ENCODE peak calls at places on chromosomes 6 and 20, in ten cellular contexts. One of them, this sample, is unnamed.
A peak's percentile ranks its signal among the peaks of the same experiment; 100 is the strongest.

GRCh38 chr20:14992961-14993360 is 655.5 kb upstream of the FLRT3 start:
- DNase-seq in spleen: no peak
- DNase-seq in ovary: no peak
- DNase-seq in CD8-positive, alpha-beta memory T cell: no peak
- DNase-seq in GM23248: peak; percentile 38
- DNase-seq in heart left ventricle: no peak
- DNase-seq in left ventricle myocardium inferior: no peak
- DNase-seq in WERI-Rb-1: no peak
- DNase-seq in stomach: no peak
- DNase-seq in pancreas: no peak
- DNase-seq in this sample: no peak

GRCh38 chr20:52824494-52825216 is 147.5 kb upstream of the TSHZ2 start:
- DNase-seq in WERI-Rb-1: no peak
- DNase-seq in pancreas: no peak
- DNase-seq in spleen: no peak
- DNase-seq in ovary: no peak
- DNase-seq in CD8-positive, alpha-beta memory T cell: no peak
- DNase-seq in left ventricle myocardium inferior: no peak
- DNase-seq in GM23248: no peak
- DNase-seq in heart left ventricle: no peak
- DNase-seq in stomach: no peak
- DNase-seq in this sample: no peak

GRCh38 chr6:145271086-145271485 is 464.2 kb downstream of the EPM2A start:
- DNase-seq in GM23248: no peak
- DNase-seq in pancreas: no peak
- DNase-seq in stomach: no peak
- DNase-seq in WERI-Rb-1: no peak
- DNase-seq in CD8-positive, alpha-beta memory T cell: no peak
- DNase-seq in spleen: no peak
- DNase-seq in ovary: no peak
- DNase-seq in heart left ventricle: no peak
- DNase-seq in left ventricle myocardium inferior: no peak
- DNase-seq in this sample: no peak

GRCh38 chr6:99282479-99283062 is 66.9 kb downstream of the FAXC start:
- DNase-seq in stomach: no peak
- DNase-seq in left ventricle myocardium inferior: no peak
- DNase-seq in WERI-Rb-1: no peak
- DNase-seq in pancreas: no peak
- DNase-seq in CD8-positive, alpha-beta memory T cell: no peak
- DNase-seq in GM23248: peak; percentile 59
- DNase-seq in spleen: no peak
- DNase-seq in ovary: no peak
- DNase-seq in heart left ventricle: no peak
- DNase-seq in this sample: no peak

GRCh38 chr6:132481189-132481588 is 31.7 kb downstream of the STX7 start:
- DNase-seq in pancreas: no peak
- DNase-seq in ovary: no peak
- DNase-seq in GM23248: no peak
- DNase-seq in WERI-Rb-1: no peak
- DNase-seq in spleen: no peak
- DNase-seq in left ventricle myocardium inferior: no peak
- DNase-seq in heart left ventricle: no peak
- DNase-seq in CD8-positive, alpha-beta memory T cell: no peak
- DNase-seq in stomach: no peak
- DNase-seq in this sample: no peak

GRCh38 chr20:24084281-24084680 is 95.7 kb upstream of the GGTLC1 start:
- DNase-seq in WERI-Rb-1: no peak
- DNase-seq in spleen: no peak
- DNase-seq in stomach: no peak
- DNase-seq in CD8-positive, alpha-beta memory T cell: no peak
- DNase-seq in GM23248: no peak
- DNase-seq in pancreas: no peak
- DNase-seq in left ventricle myocardium inferior: no peak
- DNase-seq in ovary: no peak
- DNase-seq in heart left ventricle: no peak
- DNase-seq in this sample: no peak

GRCh38 chr6:124535746-124536145 is 426.5 kb upstream of the RNF217 start:
- DNase-seq in CD8-positive, alpha-beta memory T cell: no peak
- DNase-seq in stomach: no peak
- DNase-seq in spleen: no peak
- DNase-seq in GM23248: no peak
- DNase-seq in left ventricle myocardium inferior: no peak
- DNase-seq in heart left ventricle: no peak
- DNase-seq in WERI-Rb-1: no peak
- DNase-seq in pancreas: no peak
- DNase-seq in ovary: peak; percentile 8
- DNase-seq in this sample: no peak

GRCh38 chr6:958531-958930 is 265.6 kb upstream of the EXOC2 start:
- DNase-seq in GM23248: peak; percentile 90
- DNase-seq in CD8-positive, alpha-beta memory T cell: no peak
- DNase-seq in WERI-Rb-1: peak; percentile 88
- DNase-seq in left ventricle myocardium inferior: no peak
- DNase-seq in spleen: no peak
- DNase-seq in pancreas: no peak
- DNase-seq in stomach: no peak
- DNase-seq in ovary: no peak
- DNase-seq in heart left ventricle: no peak
- DNase-seq in this sample: no peak

GRCh38 chr20:44517454-44517853 is 4.4 kb downstream of the SERINC3 start:
- DNase-seq in WERI-Rb-1: no peak
- DNase-seq in CD8-positive, alpha-beta memory T cell: no peak
- DNase-seq in spleen: no peak
- DNase-seq in GM23248: no peak
- DNase-seq in stomach: no peak
- DNase-seq in heart left ventricle: no peak
- DNase-seq in ovary: no peak
- DNase-seq in left ventricle myocardium inferior: no peak
- DNase-seq in pancreas: no peak
- DNase-seq in this sample: no peak

GRCh38 chr6:118933855-118934460 is 1.0 kb downstream of the MCM9 start:
- DNase-seq in ovary: no peak
- DNase-seq in spleen: no peak
- DNase-seq in stomach: no peak
- DNase-seq in left ventricle myocardium inferior: no peak
- DNase-seq in pancreas: no peak
- DNase-seq in WERI-Rb-1: no peak
- DNase-seq in heart left ventricle: no peak
- DNase-seq in CD8-positive, alpha-beta memory T cell: no peak
- DNase-seq in GM23248: no peak
- DNase-seq in this sample: no peak
- H3K27ac ChIP-seq in ovary: peak overlapping the region; percentile 90
- H3K27ac ChIP-seq in spleen: peak overlapping the region; percentile 96
- H3K27ac ChIP-seq in stomach: peak overlapping the region; percentile 98
- H3K27ac ChIP-seq in left ventricle myocardium inferior: peak overlapping the region; percentile 96
- H3K27ac ChIP-seq in pancreas: peak overlapping the region; percentile 95
- H3K27ac ChIP-seq in WERI-Rb-1: no peak overlapping the region
- H3K27ac ChIP-seq in heart left ventricle: peak overlapping the region; percentile 94
- H3K27ac ChIP-seq in CD8-positive, alpha-beta memory T cell: peak overlapping the region; percentile 97
- H3K27ac ChIP-seq in GM23248: no peak overlapping the region
- H3K27ac ChIP-seq in this sample: peak overlapping the region; percentile 84

DNA sequence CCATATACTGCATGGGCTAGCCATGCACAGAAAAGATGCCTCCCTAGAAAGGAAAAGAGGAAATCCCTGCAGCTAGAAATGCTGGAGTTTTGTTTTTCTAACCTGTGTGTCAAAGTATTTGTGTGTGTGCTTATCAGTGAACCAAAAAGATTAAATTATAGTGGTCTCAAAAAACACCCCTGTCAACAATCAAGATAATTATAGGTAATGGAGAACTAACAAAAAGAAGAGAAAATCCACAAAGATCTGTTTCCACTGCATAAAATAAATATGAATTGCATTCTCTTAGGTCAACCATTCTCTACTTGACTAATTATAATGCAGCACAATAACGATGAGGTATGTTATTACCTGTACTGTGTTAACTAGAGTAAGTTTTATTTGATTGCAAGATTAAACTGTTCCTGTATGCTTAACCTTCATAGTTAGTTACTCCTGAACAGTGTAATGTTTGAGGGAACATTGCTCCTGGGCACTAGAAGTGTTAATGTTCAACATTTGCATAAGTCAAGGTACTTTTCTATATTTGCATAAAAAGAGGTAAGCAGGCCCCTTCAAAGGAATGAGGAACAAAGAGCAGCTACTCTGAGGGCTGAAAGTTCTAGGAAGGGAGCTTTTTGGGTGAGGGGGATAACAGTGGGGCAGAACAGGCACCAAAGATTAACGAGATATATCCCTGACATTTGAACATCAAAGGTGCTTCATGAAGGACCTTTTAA is 212.1 kb downstream of the BTBD9 start:
- DNase-seq in GM23248: no peak
- DNase-seq in stomach: no peak
- DNase-seq in WERI-Rb-1: no peak
- DNase-seq in left ventricle myocardium inferior: no peak
- DNase-seq in ovary: no peak
- DNase-seq in CD8-positive, alpha-beta memory T cell: no peak
- DNase-seq in heart left ventricle: no peak
- DNase-seq in spleen: no peak
- DNase-seq in pancreas: no peak
- DNase-seq in this sample: no peak
- H3K27ac ChIP-seq in GM23248: no peak overlapping the region
- H3K27ac ChIP-seq in stomach: no peak overlapping the region
- H3K27ac ChIP-seq in WERI-Rb-1: no peak overlapping the region
- H3K27ac ChIP-seq in left ventricle myocardium inferior: no peak overlapping the region
- H3K27ac ChIP-seq in ovary: no peak overlapping the region
- H3K27ac ChIP-seq in CD8-positive, alpha-beta memory T cell: no peak overlapping the region
- H3K27ac ChIP-seq in heart left ventricle: no peak overlapping the region
- H3K27ac ChIP-seq in spleen: peak overlapping the region; percentile 30
- H3K27ac ChIP-seq in pancreas: no peak overlapping the region
- H3K27ac ChIP-seq in this sample: no peak overlapping the region

DNA sequence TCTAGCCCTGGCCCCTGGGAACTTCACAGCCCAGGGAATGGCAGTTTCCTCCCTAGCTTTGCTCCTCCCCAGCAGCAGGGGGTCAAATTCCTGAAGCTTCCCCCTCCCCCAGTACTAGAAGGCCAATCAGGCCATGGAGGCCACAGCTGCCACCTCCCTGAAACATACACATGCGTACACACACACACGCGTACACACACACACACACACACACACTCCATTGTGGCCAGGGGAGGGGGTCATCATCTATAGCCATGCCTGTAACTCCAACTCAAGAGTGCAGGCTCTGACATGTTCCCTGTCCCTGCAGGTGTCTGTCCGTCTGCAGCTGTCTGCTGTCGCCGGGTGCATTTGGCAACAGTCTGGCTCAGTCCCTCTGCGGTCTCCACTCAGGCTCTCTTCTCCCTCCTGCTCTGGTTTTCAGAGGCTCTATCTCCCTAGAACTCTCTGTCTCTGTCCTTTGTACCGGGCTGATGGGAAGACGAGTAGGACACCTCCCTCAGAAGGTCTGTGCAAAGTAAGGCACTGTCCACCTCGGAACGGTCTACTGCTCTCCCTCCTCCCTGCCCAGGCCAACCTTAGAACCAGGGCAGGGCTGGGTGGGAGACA is 1.4 kb downstream of the LRFN2 start:
- DNase-seq in ovary: no peak
- DNase-seq in left ventricle myocardium inferior: no peak
- DNase-seq in GM23248: no peak
- DNase-seq in heart left ventricle: no peak
- DNase-seq in CD8-positive, alpha-beta memory T cell: no peak
- DNase-seq in WERI-Rb-1: peak; percentile 88
- DNase-seq in stomach: no peak
- DNase-seq in pancreas: peak; percentile 12
- DNase-seq in spleen: no peak
- DNase-seq in this sample: no peak
- H3K27ac ChIP-seq in ovary: no peak overlapping the region
- H3K27ac ChIP-seq in left ventricle myocardium inferior: no peak overlapping the region
- H3K27ac ChIP-seq in GM23248: no peak overlapping the region
- H3K27ac ChIP-seq in heart left ventricle: no peak overlapping the region
- H3K27ac ChIP-seq in CD8-positive, alpha-beta memory T cell: no peak overlapping the region
- H3K27ac ChIP-seq in WERI-Rb-1: peak overlapping the region; percentile 71
- H3K27ac ChIP-seq in stomach: no peak overlapping the region
- H3K27ac ChIP-seq in pancreas: no peak overlapping the region
- H3K27ac ChIP-seq in spleen: no peak overlapping the region
- H3K27ac ChIP-seq in this sample: no peak overlapping the region

DNA sequence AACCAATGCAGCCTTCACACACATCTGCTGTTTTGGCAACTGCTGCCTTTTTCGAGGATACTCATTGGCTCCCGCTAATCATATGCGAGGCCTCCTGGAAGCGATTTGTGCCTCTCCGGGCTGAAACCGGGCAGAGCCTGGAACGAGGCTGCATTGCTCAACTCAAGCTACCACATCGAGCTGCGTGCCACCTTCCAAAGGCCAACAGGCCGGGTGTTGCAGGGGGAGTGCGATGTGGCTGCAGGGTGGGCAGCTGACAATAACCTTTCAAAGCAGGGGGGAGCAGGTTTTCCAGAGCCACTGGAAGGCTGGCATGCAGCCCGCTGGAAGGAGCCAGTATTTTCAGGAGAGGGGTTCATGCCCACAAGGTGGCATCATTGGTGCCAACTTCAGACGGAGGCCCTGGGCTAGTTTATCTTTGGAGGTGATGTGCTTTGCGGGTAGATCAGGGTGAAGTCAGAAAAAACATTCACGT is 122.6 kb upstream of the IFNGR1 start:
- DNase-seq in stomach: peak; percentile 65
- DNase-seq in CD8-positive, alpha-beta memory T cell: peak; percentile 78
- DNase-seq in spleen: no peak
- DNase-seq in WERI-Rb-1: no peak
- DNase-seq in heart left ventricle: no peak
- DNase-seq in ovary: no peak
- DNase-seq in pancreas: peak; percentile 31
- DNase-seq in GM23248: peak; percentile 65
- DNase-seq in left ventricle myocardium inferior: peak; percentile 25
- DNase-seq in this sample: peak; percentile 66
- H3K27ac ChIP-seq in stomach: no peak overlapping the region
- H3K27ac ChIP-seq in CD8-positive, alpha-beta memory T cell: no peak overlapping the region
- H3K27ac ChIP-seq in spleen: no peak overlapping the region
- H3K27ac ChIP-seq in WERI-Rb-1: no peak overlapping the region
- H3K27ac ChIP-seq in heart left ventricle: no peak overlapping the region
- H3K27ac ChIP-seq in ovary: no peak overlapping the region
- H3K27ac ChIP-seq in pancreas: no peak overlapping the region
- H3K27ac ChIP-seq in GM23248: no peak overlapping the region
- H3K27ac ChIP-seq in left ventricle myocardium inferior: no peak overlapping the region
- H3K27ac ChIP-seq in this sample: no peak overlapping the region

This sample was measured in CD4-positive, alpha-beta memory T cell.